ENCODE peak calls at places on chromosomes 2 and 18, in four cellular contexts. One of them, this sample, is unnamed.

GRCh38 chr18:32891797-32892196 is 119.0 kb upstream of the KLHL14 start:
- DNase-seq in T1000: no peak
- DNase-seq in body of pancreas: no peak
- DNase-seq in activated CD8-positive, alpha-beta memory T cell treated with anti-CD3 and anti-CD28 coated beads for 4 hours: no peak
- DNase-seq in this sample: no peak

GRCh38 chr2:50535971-50536759 is 495.8 kb downstream of the NRXN1 start:
- DNase-seq in T1000: no peak
- DNase-seq in body of pancreas: no peak
- DNase-seq in activated CD8-positive, alpha-beta memory T cell treated with anti-CD3 and anti-CD28 coated beads for 4 hours: no peak
- DNase-seq in this sample: peak

GRCh38 chr18:48186084-48186798 is 222.9 kb downstream of the ZBTB7C start:
- DNase-seq in T1000: no peak
- DNase-seq in body of pancreas: no peak
- DNase-seq in activated CD8-positive, alpha-beta memory T cell treated with anti-CD3 and anti-CD28 coated beads for 4 hours: no peak
- DNase-seq in this sample: no peak

GRCh38 chr2:232473467-232473890 is 14.2 kb downstream of the ECEL1 start:
- DNase-seq in T1000: no peak
- DNase-seq in body of pancreas: no peak
- DNase-seq in activated CD8-positive, alpha-beta memory T cell treated with anti-CD3 and anti-CD28 coated beads for 4 hours: no peak
- DNase-seq in this sample: no peak

GRCh38 chr18:11178951-11179549 is 29.7 kb upstream of the PIEZO2 start:
- DNase-seq in T1000: no peak
- DNase-seq in body of pancreas: no peak
- DNase-seq in activated CD8-positive, alpha-beta memory T cell treated with anti-CD3 and anti-CD28 coated beads for 4 hours: no peak
- DNase-seq in this sample: no peak

GRCh38 chr2:105521176-105521575 is 122.3 kb upstream of the FHL2 start:
- DNase-seq in T1000: no peak
- DNase-seq in body of pancreas: no peak
- DNase-seq in activated CD8-positive, alpha-beta memory T cell treated with anti-CD3 and anti-CD28 coated beads for 4 hours: no peak
- DNase-seq in this sample: no peak

GRCh38 chr2:230268606-230269222 is 43.2 kb downstream of the SP140 start:
- DNase-seq in T1000: no peak
- DNase-seq in body of pancreas: no peak
- DNase-seq in activated CD8-positive, alpha-beta memory T cell treated with anti-CD3 and anti-CD28 coated beads for 4 hours: no peak
- DNase-seq in this sample: no peak

GRCh38 chr2:241814571-241815476 is 5.8 kb downstream of the NEU4 start:
- DNase-seq in T1000: no peak
- DNase-seq in body of pancreas: no peak
- DNase-seq in activated CD8-positive, alpha-beta memory T cell treated with anti-CD3 and anti-CD28 coated beads for 4 hours: no peak
- DNase-seq in this sample: no peak

GRCh38 chr18:12879840-12880531 is 4.1 kb downstream of the PTPN2 start:
- DNase-seq in T1000: no peak
- DNase-seq in body of pancreas: no peak
- DNase-seq in activated CD8-positive, alpha-beta memory T cell treated with anti-CD3 and anti-CD28 coated beads for 4 hours: no peak
- DNase-seq in this sample: no peak

GRCh38 chr2:101509498-101510274 is 34.8 kb upstream of the RFX8 start:
- DNase-seq in T1000: no peak
- DNase-seq in body of pancreas: no peak
- DNase-seq in activated CD8-positive, alpha-beta memory T cell treated with anti-CD3 and anti-CD28 coated beads for 4 hours: no peak
- DNase-seq in this sample: no peak

GRCh38 chr18:41703744-41704530 is 251.1 kb upstream of the PIK3C3 start:
- DNase-seq in T1000: no peak
- DNase-seq in body of pancreas: no peak
- DNase-seq in activated CD8-positive, alpha-beta memory T cell treated with anti-CD3 and anti-CD28 coated beads for 4 hours: no peak
- DNase-seq in this sample: no peak

GRCh38 chr2:69465513-69466456 is 28.6 kb upstream of the NFU1 start:
- DNase-seq in T1000: no peak
- DNase-seq in body of pancreas: peak
- DNase-seq in activated CD8-positive, alpha-beta memory T cell treated with anti-CD3 and anti-CD28 coated beads for 4 hours: no peak
- DNase-seq in this sample: no peak

GRCh38 chr2:237864030-237864931 is 4.9 kb downstream of the RAMP1 start:
- DNase-seq in T1000: no peak
- DNase-seq in body of pancreas: peak
- DNase-seq in activated CD8-positive, alpha-beta memory T cell treated with anti-CD3 and anti-CD28 coated beads for 4 hours: no peak
- DNase-seq in this sample: no peak

GRCh38 chr2:161204846-161205245 is 44.6 kb downstream of the TANK start:
- DNase-seq in T1000: no peak
- DNase-seq in body of pancreas: no peak
- DNase-seq in activated CD8-positive, alpha-beta memory T cell treated with anti-CD3 and anti-CD28 coated beads for 4 hours: no peak
- DNase-seq in this sample: no peak

GRCh38 chr2:9815844-9816279 is 27.4 kb upstream of the TAF1B start:
- DNase-seq in T1000: no peak
- DNase-seq in body of pancreas: no peak
- DNase-seq in activated CD8-positive, alpha-beta memory T cell treated with anti-CD3 and anti-CD28 coated beads for 4 hours: no peak
- DNase-seq in this sample: no peak

GRCh38 chr2:240398711-240399267 is 36.7 kb upstream of the GPC1 start:
- DNase-seq in T1000: no peak
- DNase-seq in body of pancreas: peak
- DNase-seq in activated CD8-positive, alpha-beta memory T cell treated with anti-CD3 and anti-CD28 coated beads for 4 hours: no peak
- DNase-seq in this sample: no peak

GRCh38 chr18:30487962-30488361 is 554.6 kb downstream of the DSC3 start:
- DNase-seq in T1000: no peak
- DNase-seq in body of pancreas: no peak
- DNase-seq in activated CD8-positive, alpha-beta memory T cell treated with anti-CD3 and anti-CD28 coated beads for 4 hours: no peak
- DNase-seq in this sample: no peak

GRCh38 chr2:10501521-10501961 is 53.4 kb upstream of the ODC1 start:
- DNase-seq in T1000: no peak
- DNase-seq in body of pancreas: no peak
- DNase-seq in activated CD8-positive, alpha-beta memory T cell treated with anti-CD3 and anti-CD28 coated beads for 4 hours: no peak
- DNase-seq in this sample: no peak

GRCh38 chr2:173028671-173029070 is 47.0 kb upstream of the MAP3K20 start:
- DNase-seq in T1000: no peak
- DNase-seq in body of pancreas: no peak
- DNase-seq in activated CD8-positive, alpha-beta memory T cell treated with anti-CD3 and anti-CD28 coated beads for 4 hours: no peak
- DNase-seq in this sample: no peak

GRCh38 chr2:152505495-152505906 is 170.5 kb downstream of the FMNL2 start:
- DNase-seq in T1000: no peak
- DNase-seq in body of pancreas: no peak
- DNase-seq in activated CD8-positive, alpha-beta memory T cell treated with anti-CD3 and anti-CD28 coated beads for 4 hours: no peak
- DNase-seq in this sample: no peak

GRCh38 chr2:187783446-187783845 is 229.2 kb upstream of the TFPI start:
- DNase-seq in T1000: no peak
- DNase-seq in body of pancreas: no peak
- DNase-seq in activated CD8-positive, alpha-beta memory T cell treated with anti-CD3 and anti-CD28 coated beads for 4 hours: no peak
- DNase-seq in this sample: no peak

GRCh38 chr2:38178556-38179419 is 102.8 kb upstream of the CYP1B1 start:
- DNase-seq in T1000: no peak
- DNase-seq in body of pancreas: no peak
- DNase-seq in activated CD8-positive, alpha-beta memory T cell treated with anti-CD3 and anti-CD28 coated beads for 4 hours: no peak
- DNase-seq in this sample: no peak

GRCh38 chr2:38948387-38948882 is 58.8 kb downstream of the ARHGEF33 start:
- DNase-seq in T1000: no peak
- DNase-seq in body of pancreas: no peak
- DNase-seq in activated CD8-positive, alpha-beta memory T cell treated with anti-CD3 and anti-CD28 coated beads for 4 hours: no peak
- DNase-seq in this sample: no peak

GRCh38 chr2:84870306-84870705 is 10.6 kb downstream of the TRABD2A start:
- DNase-seq in T1000: no peak
- DNase-seq in body of pancreas: no peak
- DNase-seq in activated CD8-positive, alpha-beta memory T cell treated with anti-CD3 and anti-CD28 coated beads for 4 hours: no peak
- DNase-seq in this sample: no peak

GRCh38 chr2:158011055-158011771 is 90.5 kb upstream of the UPP2 start:
- DNase-seq in T1000: no peak
- DNase-seq in body of pancreas: no peak
- DNase-seq in activated CD8-positive, alpha-beta memory T cell treated with anti-CD3 and anti-CD28 coated beads for 4 hours: no peak
- DNase-seq in this sample: no peak

GRCh38 chr2:41488854-41489253 is 559.0 kb upstream of the PKDCC start:
- DNase-seq in T1000: no peak
- DNase-seq in body of pancreas: no peak
- DNase-seq in activated CD8-positive, alpha-beta memory T cell treated with anti-CD3 and anti-CD28 coated beads for 4 hours: no peak
- DNase-seq in this sample: no peak

GRCh38 chr2:128589681-128590080 is 271.0 kb upstream of the HS6ST1 start:
- DNase-seq in T1000: no peak
- DNase-seq in body of pancreas: no peak
- DNase-seq in activated CD8-positive, alpha-beta memory T cell treated with anti-CD3 and anti-CD28 coated beads for 4 hours: no peak
- DNase-seq in this sample: no peak

GRCh38 chr2:145777914-145778313 is 1258.0 kb upstream of the ZEB2 start:
- DNase-seq in T1000: no peak
- DNase-seq in body of pancreas: no peak
- DNase-seq in activated CD8-positive, alpha-beta memory T cell treated with anti-CD3 and anti-CD28 coated beads for 4 hours: no peak
- DNase-seq in this sample: no peak

GRCh38 chr2:209579236-209579749 is 155.4 kb downstream of the MAP2 start:
- DNase-seq in T1000: no peak
- DNase-seq in body of pancreas: no peak
- DNase-seq in activated CD8-positive, alpha-beta memory T cell treated with anti-CD3 and anti-CD28 coated beads for 4 hours: no peak
- DNase-seq in this sample: peak

GRCh38 chr2:80238692-80239469 is 65.7 kb downstream of the LRRTM1 start:
- DNase-seq in T1000: no peak
- DNase-seq in body of pancreas: peak
- DNase-seq in activated CD8-positive, alpha-beta memory T cell treated with anti-CD3 and anti-CD28 coated beads for 4 hours: no peak
- DNase-seq in this sample: no peak

GRCh38 chr2:15253817-15254216 is 307.3 kb downstream of the NBAS start:
- DNase-seq in T1000: no peak
- DNase-seq in body of pancreas: no peak
- DNase-seq in activated CD8-positive, alpha-beta memory T cell treated with anti-CD3 and anti-CD28 coated beads for 4 hours: no peak
- DNase-seq in this sample: no peak

GRCh38 chr2:176164803-176165597 is 7.9 kb downstream of the HOXD3 start:
- DNase-seq in T1000: no peak
- DNase-seq in body of pancreas: no peak
- DNase-seq in activated CD8-positive, alpha-beta memory T cell treated with anti-CD3 and anti-CD28 coated beads for 4 hours: no peak
- DNase-seq in this sample: no peak

This sample was measured in NCI-H2081 treated with DMSO at 0.1 percent for 48 hours.